ENCODE peak calls at places on chromosomes 3 and 15, in five cellular contexts. One of them, this sample, is unnamed.

GRCh38 chr3:121592856-121593702 is at the start of gene FBXO40:
- DNase-seq in HL-60: no peak
- DNase-seq in stimulated activated CD8-positive, alpha-beta memory T cell treated with anti-CD3 and anti-CD28 coated beads, Interleukin-4, amount 100 ng/mL, for 1 hour: no peak
- DNase-seq in RWPE1: no peak
- DNase-seq in central memory CD4-positive, alpha-beta T cell: no peak
- DNase-seq in this sample: no peak

GRCh38 chr3:108406661-108407206 is 103.7 kb downstream of the MYH15 start:
- DNase-seq in HL-60: peak
- DNase-seq in stimulated activated CD8-positive, alpha-beta memory T cell treated with anti-CD3 and anti-CD28 coated beads, Interleukin-4, amount 100 ng/mL, for 1 hour: no peak
- DNase-seq in RWPE1: peak
- DNase-seq in central memory CD4-positive, alpha-beta T cell: no peak
- DNase-seq in this sample: peak

GRCh38 chr3:152302521-152303021 is 33.8 kb downstream of the MBNL1 start:
- DNase-seq in HL-60: peak
- DNase-seq in stimulated activated CD8-positive, alpha-beta memory T cell treated with anti-CD3 and anti-CD28 coated beads, Interleukin-4, amount 100 ng/mL, for 1 hour: no peak
- DNase-seq in RWPE1: no peak
- DNase-seq in central memory CD4-positive, alpha-beta T cell: peak
- DNase-seq in this sample: no peak

GRCh38 chr3:31962801-31963205 is 18.3 kb downstream of the OSBPL10 start:
- DNase-seq in HL-60: no peak
- DNase-seq in stimulated activated CD8-positive, alpha-beta memory T cell treated with anti-CD3 and anti-CD28 coated beads, Interleukin-4, amount 100 ng/mL, for 1 hour: no peak
- DNase-seq in RWPE1: no peak
- DNase-seq in central memory CD4-positive, alpha-beta T cell: no peak
- DNase-seq in this sample: no peak

GRCh38 chr15:79615754-79616153 is 183.6 kb downstream of the MINAR1 start:
- DNase-seq in HL-60: no peak
- DNase-seq in stimulated activated CD8-positive, alpha-beta memory T cell treated with anti-CD3 and anti-CD28 coated beads, Interleukin-4, amount 100 ng/mL, for 1 hour: no peak
- DNase-seq in RWPE1: no peak
- DNase-seq in central memory CD4-positive, alpha-beta T cell: no peak
- DNase-seq in this sample: no peak

GRCh38 chr15:93045191-93045785 is 43.7 kb downstream of the RGMA start:
- DNase-seq in HL-60: no peak
- DNase-seq in stimulated activated CD8-positive, alpha-beta memory T cell treated with anti-CD3 and anti-CD28 coated beads, Interleukin-4, amount 100 ng/mL, for 1 hour: no peak
- DNase-seq in RWPE1: no peak
- DNase-seq in central memory CD4-positive, alpha-beta T cell: no peak
- DNase-seq in this sample: no peak

GRCh38 chr15:92578096-92578835 is 77.3 kb downstream of the FAM174B start:
- DNase-seq in HL-60: no peak
- DNase-seq in stimulated activated CD8-positive, alpha-beta memory T cell treated with anti-CD3 and anti-CD28 coated beads, Interleukin-4, amount 100 ng/mL, for 1 hour: no peak
- DNase-seq in RWPE1: no peak
- DNase-seq in central memory CD4-positive, alpha-beta T cell: no peak
- DNase-seq in this sample: no peak

GRCh38 chr3:112090899-112091586 is 4.9 kb downstream of the C3orf52 start:
- DNase-seq in HL-60: no peak
- DNase-seq in stimulated activated CD8-positive, alpha-beta memory T cell treated with anti-CD3 and anti-CD28 coated beads, Interleukin-4, amount 100 ng/mL, for 1 hour: no peak
- DNase-seq in RWPE1: no peak
- DNase-seq in central memory CD4-positive, alpha-beta T cell: no peak
- DNase-seq in this sample: no peak

GRCh38 chr15:63945838-63946298 is 100.4 kb downstream of the DAPK2 start:
- DNase-seq in HL-60: no peak
- DNase-seq in stimulated activated CD8-positive, alpha-beta memory T cell treated with anti-CD3 and anti-CD28 coated beads, Interleukin-4, amount 100 ng/mL, for 1 hour: no peak
- DNase-seq in RWPE1: peak
- DNase-seq in central memory CD4-positive, alpha-beta T cell: no peak
- DNase-seq in this sample: no peak

GRCh38 chr3:42652611-42653302 is 740 bp upstream of the ZBTB47 start:
- DNase-seq in HL-60: peak
- DNase-seq in stimulated activated CD8-positive, alpha-beta memory T cell treated with anti-CD3 and anti-CD28 coated beads, Interleukin-4, amount 100 ng/mL, for 1 hour: no peak
- DNase-seq in RWPE1: peak
- DNase-seq in central memory CD4-positive, alpha-beta T cell: no peak
- DNase-seq in this sample: no peak

GRCh38 chr3:71854096-71854495 is 69.1 kb upstream of the PROK2 start:
- DNase-seq in HL-60: no peak
- DNase-seq in stimulated activated CD8-positive, alpha-beta memory T cell treated with anti-CD3 and anti-CD28 coated beads, Interleukin-4, amount 100 ng/mL, for 1 hour: no peak
- DNase-seq in RWPE1: no peak
- DNase-seq in central memory CD4-positive, alpha-beta T cell: no peak
- DNase-seq in this sample: no peak

GRCh38 chr3:149120051-149120972 is 9.1 kb upstream of the HPS3 start:
- DNase-seq in HL-60: no peak
- DNase-seq in stimulated activated CD8-positive, alpha-beta memory T cell treated with anti-CD3 and anti-CD28 coated beads, Interleukin-4, amount 100 ng/mL, for 1 hour: no peak
- DNase-seq in RWPE1: peak
- DNase-seq in central memory CD4-positive, alpha-beta T cell: peak
- DNase-seq in this sample: peak

GRCh38 chr15:75065851-75066509 is 42.6 kb downstream of the PPCDC start:
- DNase-seq in HL-60: no peak
- DNase-seq in stimulated activated CD8-positive, alpha-beta memory T cell treated with anti-CD3 and anti-CD28 coated beads, Interleukin-4, amount 100 ng/mL, for 1 hour: no peak
- DNase-seq in RWPE1: no peak
- DNase-seq in central memory CD4-positive, alpha-beta T cell: no peak
- DNase-seq in this sample: no peak

GRCh38 chr3:38487323-38487722 is 8.8 kb upstream of the EXOG start:
- DNase-seq in HL-60: no peak
- DNase-seq in stimulated activated CD8-positive, alpha-beta memory T cell treated with anti-CD3 and anti-CD28 coated beads, Interleukin-4, amount 100 ng/mL, for 1 hour: no peak
- DNase-seq in RWPE1: no peak
- DNase-seq in central memory CD4-positive, alpha-beta T cell: no peak
- DNase-seq in this sample: no peak

GRCh38 chr3:45163481-45163880 is 17.3 kb upstream of the CDCP1 start:
- DNase-seq in HL-60: peak
- DNase-seq in stimulated activated CD8-positive, alpha-beta memory T cell treated with anti-CD3 and anti-CD28 coated beads, Interleukin-4, amount 100 ng/mL, for 1 hour: no peak
- DNase-seq in RWPE1: no peak
- DNase-seq in central memory CD4-positive, alpha-beta T cell: no peak
- DNase-seq in this sample: no peak

GRCh38 chr3:190366145-190366544 is 21.8 kb upstream of the CLDN16 start:
- DNase-seq in HL-60: no peak
- DNase-seq in stimulated activated CD8-positive, alpha-beta memory T cell treated with anti-CD3 and anti-CD28 coated beads, Interleukin-4, amount 100 ng/mL, for 1 hour: no peak
- DNase-seq in RWPE1: peak
- DNase-seq in central memory CD4-positive, alpha-beta T cell: no peak
- DNase-seq in this sample: no peak

GRCh38 chr15:58608129-58608590 is 141.3 kb downstream of the ADAM10 start:
- DNase-seq in HL-60: no peak
- DNase-seq in stimulated activated CD8-positive, alpha-beta memory T cell treated with anti-CD3 and anti-CD28 coated beads, Interleukin-4, amount 100 ng/mL, for 1 hour: no peak
- DNase-seq in RWPE1: no peak
- DNase-seq in central memory CD4-positive, alpha-beta T cell: peak
- DNase-seq in this sample: no peak

GRCh38 chr3:17372811-17373210 is 369.6 kb downstream of the TBC1D5 start:
- DNase-seq in HL-60: no peak
- DNase-seq in stimulated activated CD8-positive, alpha-beta memory T cell treated with anti-CD3 and anti-CD28 coated beads, Interleukin-4, amount 100 ng/mL, for 1 hour: no peak
- DNase-seq in RWPE1: no peak
- DNase-seq in central memory CD4-positive, alpha-beta T cell: no peak
- DNase-seq in this sample: no peak

GRCh38 chr3:87025636-87026035 is 34.7 kb upstream of the VGLL3 start:
- DNase-seq in HL-60: no peak
- DNase-seq in stimulated activated CD8-positive, alpha-beta memory T cell treated with anti-CD3 and anti-CD28 coated beads, Interleukin-4, amount 100 ng/mL, for 1 hour: no peak
- DNase-seq in RWPE1: no peak
- DNase-seq in central memory CD4-positive, alpha-beta T cell: no peak
- DNase-seq in this sample: no peak

GRCh38 chr3:129119365-129120100 is 2.1 kb downstream of the RAB43 start:
- DNase-seq in HL-60: peak
- DNase-seq in stimulated activated CD8-positive, alpha-beta memory T cell treated with anti-CD3 and anti-CD28 coated beads, Interleukin-4, amount 100 ng/mL, for 1 hour: no peak
- DNase-seq in RWPE1: no peak
- DNase-seq in central memory CD4-positive, alpha-beta T cell: no peak
- DNase-seq in this sample: no peak

GRCh38 chr15:84911879-84912660 is 27.6 kb downstream of the SLC28A1 start:
- DNase-seq in HL-60: no peak
- DNase-seq in stimulated activated CD8-positive, alpha-beta memory T cell treated with anti-CD3 and anti-CD28 coated beads, Interleukin-4, amount 100 ng/mL, for 1 hour: no peak
- DNase-seq in RWPE1: peak
- DNase-seq in central memory CD4-positive, alpha-beta T cell: no peak
- DNase-seq in this sample: no peak

GRCh38 chr3:180401226-180401625 is 200.7 kb upstream of the TTC14 start:
- DNase-seq in HL-60: no peak
- DNase-seq in stimulated activated CD8-positive, alpha-beta memory T cell treated with anti-CD3 and anti-CD28 coated beads, Interleukin-4, amount 100 ng/mL, for 1 hour: no peak
- DNase-seq in RWPE1: no peak
- DNase-seq in central memory CD4-positive, alpha-beta T cell: no peak
- DNase-seq in this sample: no peak

This sample was measured in DMS 273 treated with DMSO at 0.1 percent for 48 hours.